ENCODE peak calls at places on chromosomes 16 and 17, in six cellular contexts. J is progenitor cell of endocrine pancreas, Q is ascending aorta, D is breast epithelium, Y is AG09309, C is endothelial cell. I is an unnamed sample.

GRCh38 chr16:70381604-70382342 is 35.1 kb downstream of the DDX19A start:
- DNase-seq in D (no peak), J (peak), Y (no peak), C (no peak), Q (no peak), I (no peak)

GRCh38 chr17:604719-605118 is 109.9 kb downstream of the VPS53 start:
- DNase-seq in C (peak), Y (no peak), Q (no peak), J (no peak), D (no peak), I (no peak)

GRCh38 chr16:53457670-53458069 is 23.4 kb downstream of the RBL2 start:
- DNase-seq in Y (no peak), J (no peak), C (no peak), Q (no peak), D (no peak), I (no peak)

GRCh38 chr16:10878328-10878643 is 1.3 kb downstream of the CIITA start:
- DNase-seq in Y (no peak), D (peak), Q (no peak), C (no peak), J (no peak), I (no peak)

GRCh38 chr17:74840989-74841666 is 18.6 kb downstream of the GRIN2C start:
- DNase-seq in J (no peak), Y (no peak), Q (no peak), C (no peak), D (no peak), I (no peak)

GRCh38 chr17:41415833-41416335 is 8.5 kb downstream of the KRT37 start:
- DNase-seq in J (no peak), Q (no peak), D (no peak), Y (no peak), C (no peak), I (no peak)

GRCh38 chr16:89202422-89203215 is 2.3 kb upstream of the SLC22A31 start:
- DNase-seq in J (no peak), D (no peak), C (no peak), Q (no peak), Y (no peak), I (no peak)

GRCh38 chr17:38958326-38958725 is 8.9 kb downstream of the FBXO47 start:
- DNase-seq in C (no peak), J (no peak), Y (no peak), Q (no peak), D (no peak), I (no peak)

GRCh38 chr17:38727661-38728220 is 2.4 kb upstream of the CISD3 start:
- DNase-seq in C (no peak), J (no peak), Y (no peak), Q (no peak), D (no peak), I (no peak)

GRCh38 chr16:81639931-81640680 is 139.0 kb upstream of the PLCG2 start:
- DNase-seq in Y (no peak), Q (no peak), D (no peak), C (no peak), J (no peak), I (no peak)

GRCh38 chr16:52570495-52571091 is 23.6 kb upstream of the TOX3 start:
- DNase-seq in C (no peak), D (no peak), Q (no peak), J (no peak), Y (no peak), I (no peak)

GRCh38 chr17:75601057-75601987 is 13.7 kb downstream of the MYO15B start:
- DNase-seq in C (peak), J (peak), Y (no peak), Q (no peak), D (peak), I (peak)

GRCh38 chr17:80501739-80502577 is 25.6 kb upstream of the NPTX1 start:
- DNase-seq in C (no peak), J (no peak), Y (no peak), D (no peak), Q (no peak), I (no peak)

GRCh38 chr17:60108712-60109111 is 30.0 kb upstream of the HEATR6 start:
- DNase-seq in J (no peak), Q (no peak), C (no peak), Y (no peak), D (no peak), I (no peak)

GRCh38 chr17:9512323-9513168 is 63.1 kb downstream of the STX8 start:
- DNase-seq in J (no peak), Y (no peak), D (no peak), Q (no peak), C (no peak), I (no peak)

GRCh38 chr17:1762233-1762905 is 509 bp downstream of the SERPINF1 start:
- DNase-seq in D (no peak), C (no peak), Q (no peak), Y (no peak), J (no peak), I (no peak)

GRCh38 chr17:9151091-9151490 is 129.8 kb downstream of the NTN1 start:
- DNase-seq in D (no peak), Y (no peak), J (no peak), Q (no peak), C (no peak), I (no peak)

GRCh38 chr17:48825446-48826381 is 5.1 kb upstream of the CALCOCO2 start:
- DNase-seq in J (no peak), Q (no peak), Y (no peak), D (no peak), C (no peak), I (no peak)

GRCh38 chr17:77959926-77960521 is 1.5 kb downstream of the TNRC6C start:
- DNase-seq in C (no peak), J (no peak), Q (no peak), Y (no peak), D (no peak), I (peak)